ENCODE peak calls at places on chromosome 10, in five cellular contexts. J is RWPE1; Y is AG04450; U is activated gamma-delta T cell treated with Interleukin-2 at 50 U/mL for 16 hours; P is activated CD4-positive, CD25-positive, alpha-beta regulatory T cell. D is an unnamed sample.
A peak's percentile ranks its signal among the peaks of the same experiment; 100 is the strongest.

GRCh38 chr10:100655760-100656421 is 89.5 kb upstream of the PAX2 start:
- DNase-seq in J (no peak), Y (no peak), U (no peak), P (no peak), D (no peak)

GRCh38 chr10:128568979-128569378 is 442.8 kb upstream of the MKI67 start:
- DNase-seq in J (no peak), Y (no peak), U (no peak), P (no peak), D (no peak)

GRCh38 chr10:72690071-72690755 is 1.7 kb upstream of the MCU start:
- DNase-seq in J (no peak), Y (no peak), U (no peak), P (no peak), D (no peak)

GRCh38 chr10:21217748-21218367 is 307.6 kb downstream of the SKIDA1 start:
- DNase-seq in J (no peak), Y (no peak), U (no peak), P (no peak), D (no peak)

GRCh38 chr10:11042375-11042774 is 24.7 kb downstream of the CELF2 start:
- DNase-seq in J (no peak), Y (no peak), U (no peak), P (no peak), D (no peak)

GRCh38 chr10:63494951-63495350 is 26.2 kb upstream of the REEP3 start:
- DNase-seq in J (no peak), Y (no peak), U (no peak), P (no peak), D (no peak)

GRCh38 chr10:71397340-71398212 is 856 bp downstream of the CDH23 start:
- DNase-seq in J (no peak), Y (no peak), U (no peak), P (no peak), D (no peak)

GRCh38 chr10:127986543-127987466 is 79.9 kb downstream of the PTPRE start:
- DNase-seq in J (no peak), Y (no peak), U (no peak), P (no peak), D (no peak)

GRCh38 chr10:75234683-75235374 is 928 bp downstream of the COMTD1 start:
- DNase-seq in J (no peak), Y (no peak), U (peak; percentile 27), P (peak; percentile 51), D (no peak)

GRCh38 chr10:78173360-78174020 is 139.8 kb downstream of the RPS24 start:
- DNase-seq in J (no peak), Y (no peak), U (no peak), P (no peak), D (no peak)

GRCh38 chr10:80199828-80200227 is 5.5 kb downstream of the ANXA11 start:
- DNase-seq in J (no peak), Y (no peak), U (no peak), P (no peak), D (no peak)

GRCh38 chr10:69360485-69361302 is 56.0 kb downstream of the TACR2 start:
- DNase-seq in J (peak; percentile 93), Y (peak; percentile 72), U (no peak), P (no peak), D (peak; percentile 87)

GRCh38 chr10:48932831-48933670 is 6.6 kb downstream of the LRRC18 start:
- DNase-seq in J (no peak), Y (no peak), U (no peak), P (no peak), D (no peak)

GRCh38 chr10:122373713-122374112 is 795 bp upstream of the PLEKHA1 start:
- DNase-seq in J (peak; percentile 46), Y (no peak), U (no peak), P (no peak), D (no peak)

GRCh38 chr10:102814456-102814871 is 22.7 kb downstream of the CYP17A1 start:
- DNase-seq in J (no peak), Y (no peak), U (no peak), P (no peak), D (no peak)

GRCh38 chr10:33370434-33370930 is 36.0 kb upstream of the NRP1 start:
- DNase-seq in J (no peak), Y (no peak), U (no peak), P (no peak), D (no peak)

GRCh38 chr10:3096149-3096548 is 28.8 kb downstream of the PFKP start:
- DNase-seq in J (no peak), Y (no peak), U (no peak), P (no peak), D (no peak)

D was measured in breast epithelium.